ENCODE peak calls at places on chromosomes 12 and 14, in ten cellular contexts. One of them, this sample, is unnamed. For H3K27me3, the result is how much of the 10 kb centered on the place peaks cover.

GRCh38 chr12:42574879-42575278 is 14.7 kb downstream of the PRICKLE1 start:
- DNase-seq in left lung: no peak
- DNase-seq in H1: no peak
- DNase-seq in endodermal cell: no peak
- DNase-seq in fibroblast of lung: no peak
- DNase-seq in CD4-positive, alpha-beta T cell: no peak
- DNase-seq in BE2C: no peak
- DNase-seq in GM23248: no peak
- DNase-seq in GM12878: no peak
- DNase-seq in IMR-90: no peak
- DNase-seq in this sample: no peak

GRCh38 chr12:123529636-123530035 is 3.9 kb downstream of the RILPL1 start:
- DNase-seq in left lung: no peak
- DNase-seq in IMR-90: no peak
- DNase-seq in BE2C: no peak
- DNase-seq in GM12878: no peak
- DNase-seq in endodermal cell: no peak
- DNase-seq in H1: no peak
- DNase-seq in CD4-positive, alpha-beta T cell: no peak
- DNase-seq in fibroblast of lung: no peak
- DNase-seq in GM23248: peak
- DNase-seq in this sample: no peak

GRCh38 chr14:103512701-103513611 is 9.7 kb downstream of the CKB start:
- DNase-seq in GM23248: peak
- DNase-seq in IMR-90: peak
- DNase-seq in CD4-positive, alpha-beta T cell: no peak
- DNase-seq in H1: no peak
- DNase-seq in GM12878: no peak
- DNase-seq in endodermal cell: peak
- DNase-seq in left lung: peak
- DNase-seq in fibroblast of lung: peak
- DNase-seq in BE2C: peak
- DNase-seq in this sample: no peak

GRCh38 chr14:102924632-102925588 is 2.4 kb downstream of the AMN start:
- DNase-seq in left lung: peak
- DNase-seq in GM23248: no peak
- DNase-seq in IMR-90: no peak
- DNase-seq in CD4-positive, alpha-beta T cell: no peak
- DNase-seq in BE2C: peak
- DNase-seq in endodermal cell: no peak
- DNase-seq in fibroblast of lung: no peak
- DNase-seq in H1: no peak
- DNase-seq in GM12878: no peak
- DNase-seq in this sample: no peak

GRCh38 chr12:90321369-90321768 is 612.7 kb upstream of the ATP2B1 start:
- DNase-seq in H1: no peak
- DNase-seq in endodermal cell: no peak
- DNase-seq in IMR-90: no peak
- DNase-seq in CD4-positive, alpha-beta T cell: no peak
- DNase-seq in GM12878: no peak
- DNase-seq in BE2C: no peak
- DNase-seq in fibroblast of lung: no peak
- DNase-seq in GM23248: no peak
- DNase-seq in left lung: no peak
- DNase-seq in this sample: no peak

GRCh38 chr12:111467092-111467861 is 61.6 kb downstream of the SH2B3 start:
- DNase-seq in IMR-90: peak
- DNase-seq in endodermal cell: no peak
- DNase-seq in GM23248: peak
- DNase-seq in left lung: no peak
- DNase-seq in H1: no peak
- DNase-seq in GM12878: no peak
- DNase-seq in fibroblast of lung: peak
- DNase-seq in CD4-positive, alpha-beta T cell: no peak
- DNase-seq in BE2C: no peak
- DNase-seq in this sample: peak

GRCh38 chr14:103247169-103247606 is 86.8 kb upstream of the EIF5 start:
- DNase-seq in left lung: no peak
- DNase-seq in IMR-90: no peak
- DNase-seq in endodermal cell: no peak
- DNase-seq in fibroblast of lung: no peak
- DNase-seq in BE2C: no peak
- DNase-seq in H1: no peak
- DNase-seq in GM12878: no peak
- DNase-seq in GM23248: no peak
- DNase-seq in CD4-positive, alpha-beta T cell: no peak
- DNase-seq in this sample: no peak

GRCh38 chr12:23535441-23535840 is 414.0 kb downstream of the SOX5 start:
- DNase-seq in left lung: no peak
- DNase-seq in GM12878: no peak
- DNase-seq in endodermal cell: no peak
- DNase-seq in fibroblast of lung: no peak
- DNase-seq in GM23248: no peak
- DNase-seq in H1: no peak
- DNase-seq in CD4-positive, alpha-beta T cell: no peak
- DNase-seq in IMR-90: no peak
- DNase-seq in BE2C: no peak
- DNase-seq in this sample: no peak

GRCh38 chr12:102461501-102461900 is 18.9 kb downstream of the IGF1 start:
- DNase-seq in left lung: no peak
- DNase-seq in BE2C: no peak
- DNase-seq in GM12878: no peak
- DNase-seq in fibroblast of lung: no peak
- DNase-seq in endodermal cell: no peak
- DNase-seq in IMR-90: no peak
- DNase-seq in GM23248: no peak
- DNase-seq in CD4-positive, alpha-beta T cell: no peak
- DNase-seq in H1: no peak
- DNase-seq in this sample: no peak

GRCh38 chr12:30968211-30968610 is 41.7 kb downstream of the TSPAN11 start:
- DNase-seq in GM23248: no peak
- DNase-seq in left lung: no peak
- DNase-seq in fibroblast of lung: no peak
- DNase-seq in H1: no peak
- DNase-seq in endodermal cell: no peak
- DNase-seq in CD4-positive, alpha-beta T cell: no peak
- DNase-seq in BE2C: no peak
- DNase-seq in IMR-90: no peak
- DNase-seq in GM12878: no peak
- DNase-seq in this sample: no peak

GRCh38 chr12:89770391-89770790 is 61.8 kb upstream of the ATP2B1 start:
- DNase-seq in GM12878: no peak
- DNase-seq in left lung: no peak
- DNase-seq in H1: no peak
- DNase-seq in CD4-positive, alpha-beta T cell: no peak
- DNase-seq in GM23248: no peak
- DNase-seq in IMR-90: no peak
- DNase-seq in endodermal cell: no peak
- DNase-seq in fibroblast of lung: peak
- DNase-seq in BE2C: no peak
- DNase-seq in this sample: peak

GRCh38 chr14:68623828-68624227 is 169.0 kb downstream of the ZFP36L1 start:
- DNase-seq in IMR-90: no peak
- DNase-seq in BE2C: no peak
- DNase-seq in endodermal cell: no peak
- DNase-seq in H1: no peak
- DNase-seq in GM23248: no peak
- DNase-seq in fibroblast of lung: no peak
- DNase-seq in CD4-positive, alpha-beta T cell: no peak
- DNase-seq in GM12878: no peak
- DNase-seq in left lung: no peak
- DNase-seq in this sample: no peak

GRCh38 chr14:36509056-36509917 is 10.7 kb downstream of the NKX2-1 start:
- DNase-seq in GM23248: no peak
- DNase-seq in IMR-90: no peak
- DNase-seq in GM12878: no peak
- DNase-seq in left lung: no peak
- DNase-seq in fibroblast of lung: no peak
- DNase-seq in BE2C: no peak
- DNase-seq in endodermal cell: peak
- DNase-seq in H1: no peak
- DNase-seq in CD4-positive, alpha-beta T cell: no peak
- DNase-seq in this sample: no peak

GRCh38 chr14:55556929-55557623 is 22.9 kb upstream of the KTN1 start:
- DNase-seq in left lung: peak
- DNase-seq in BE2C: peak
- DNase-seq in endodermal cell: no peak
- DNase-seq in GM12878: no peak
- DNase-seq in IMR-90: peak
- DNase-seq in CD4-positive, alpha-beta T cell: no peak
- DNase-seq in H1: no peak
- DNase-seq in fibroblast of lung: peak
- DNase-seq in GM23248: peak
- DNase-seq in this sample: peak

GRCh38 chr12:132410296-132410625 is 79.7 kb upstream of the FBRSL1 start:
- DNase-seq in fibroblast of lung: no peak
- DNase-seq in GM12878: no peak
- DNase-seq in IMR-90: no peak
- DNase-seq in GM23248: no peak
- DNase-seq in left lung: no peak
- DNase-seq in CD4-positive, alpha-beta T cell: no peak
- DNase-seq in H1: no peak
- DNase-seq in endodermal cell: no peak
- DNase-seq in BE2C: no peak
- DNase-seq in this sample: no peak

GRCh38 chr12:132408626-132409494 is 79.5 kb upstream of the GALNT9 start:
- DNase-seq in CD4-positive, alpha-beta T cell: no peak
- DNase-seq in GM12878: no peak
- DNase-seq in left lung: peak
- DNase-seq in BE2C: no peak
- DNase-seq in fibroblast of lung: no peak
- DNase-seq in H1: no peak
- DNase-seq in endodermal cell: no peak
- DNase-seq in IMR-90: no peak
- DNase-seq in GM23248: no peak
- DNase-seq in this sample: no peak

GRCh38 chr12:132408001-132408400 is 78.6 kb upstream of the GALNT9 start:
- DNase-seq in GM12878: no peak
- DNase-seq in left lung: peak
- DNase-seq in CD4-positive, alpha-beta T cell: no peak
- DNase-seq in GM23248: no peak
- DNase-seq in fibroblast of lung: no peak
- DNase-seq in endodermal cell: no peak
- DNase-seq in H1: no peak
- DNase-seq in IMR-90: no peak
- DNase-seq in BE2C: no peak
- DNase-seq in this sample: no peak

GRCh38 chr12:132410849-132411248 is 79.1 kb upstream of the FBRSL1 start:
- DNase-seq in fibroblast of lung: no peak
- DNase-seq in IMR-90: no peak
- DNase-seq in endodermal cell: no peak
- DNase-seq in GM23248: no peak
- DNase-seq in BE2C: no peak
- DNase-seq in GM12878: no peak
- DNase-seq in left lung: no peak
- DNase-seq in H1: no peak
- DNase-seq in CD4-positive, alpha-beta T cell: no peak
- DNase-seq in this sample: no peak

DNA sequence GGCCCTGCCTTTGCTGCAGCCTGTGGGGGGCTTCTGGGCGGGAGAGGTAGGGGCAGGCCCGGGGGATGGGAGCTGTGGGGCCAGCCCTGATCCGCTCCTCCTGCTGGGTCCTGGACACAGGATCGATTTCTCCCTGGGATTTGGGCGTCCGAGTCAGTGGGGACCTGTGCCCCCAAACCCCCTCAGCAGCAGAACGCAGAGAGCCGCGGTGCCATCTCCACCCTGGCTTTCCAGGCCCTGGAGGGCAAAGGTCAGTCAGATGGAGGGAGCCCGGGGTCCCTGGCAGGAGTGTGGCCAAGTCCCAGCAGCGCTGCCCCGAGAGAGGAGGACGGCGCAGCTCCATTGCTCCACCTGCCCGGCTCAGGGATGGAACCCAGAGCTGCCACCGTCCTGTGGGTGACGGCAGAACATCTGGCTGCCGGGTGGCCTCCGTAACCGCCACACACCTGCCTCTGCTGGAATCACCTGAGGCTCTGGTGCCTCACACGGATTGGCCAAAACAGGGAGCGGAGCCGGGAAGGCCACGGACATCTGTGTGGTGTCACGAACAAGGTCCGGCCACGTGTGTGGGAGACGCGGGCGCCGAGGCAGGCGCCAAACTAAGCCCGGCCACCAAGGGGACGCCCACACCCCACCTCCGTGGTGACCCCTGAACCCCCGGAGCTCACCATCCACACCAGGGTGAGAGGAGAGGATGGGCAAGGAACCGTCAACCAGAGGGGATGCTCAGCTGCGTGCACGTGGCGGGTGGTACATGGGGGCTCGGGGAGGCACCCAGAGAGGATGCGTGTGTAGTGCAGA is 80.3 kb upstream of the FBRSL1 start:
- DNase-seq in left lung: no peak
- DNase-seq in fibroblast of lung: no peak
- DNase-seq in IMR-90: no peak
- DNase-seq in CD4-positive, alpha-beta T cell: no peak
- DNase-seq in endodermal cell: no peak
- DNase-seq in H1: no peak
- DNase-seq in GM12878: no peak
- DNase-seq in GM23248: no peak
- DNase-seq in BE2C: no peak
- DNase-seq in this sample: no peak
- H3K27me3 ChIP-seq in left lung: under half
- H3K27me3 ChIP-seq in fibroblast of lung: under half
- H3K27me3 ChIP-seq in IMR-90: under half
- H3K27me3 ChIP-seq in CD4-positive, alpha-beta T cell: under half
- H3K27me3 ChIP-seq in endodermal cell: under half
- H3K27me3 ChIP-seq in H1: under half
- H3K27me3 ChIP-seq in GM12878: under half
- H3K27me3 ChIP-seq in GM23248: under half
- H3K27me3 ChIP-seq in BE2C: half or more
- H3K27me3 ChIP-seq in this sample: under half

GRCh38 chr12:74906224-74906623 is 303.4 kb downstream of the KCNC2 start:
- DNase-seq in BE2C: no peak
- DNase-seq in fibroblast of lung: no peak
- DNase-seq in GM12878: no peak
- DNase-seq in left lung: no peak
- DNase-seq in endodermal cell: no peak
- DNase-seq in GM23248: peak
- DNase-seq in IMR-90: no peak
- DNase-seq in CD4-positive, alpha-beta T cell: no peak
- DNase-seq in H1: no peak
- DNase-seq in this sample: no peak
- H3K27me3 ChIP-seq in BE2C: under half
- H3K27me3 ChIP-seq in fibroblast of lung: under half
- H3K27me3 ChIP-seq in GM12878: under half
- H3K27me3 ChIP-seq in left lung: under half
- H3K27me3 ChIP-seq in endodermal cell: under half
- H3K27me3 ChIP-seq in GM23248: under half
- H3K27me3 ChIP-seq in IMR-90: under half
- H3K27me3 ChIP-seq in CD4-positive, alpha-beta T cell: under half
- H3K27me3 ChIP-seq in H1: under half
- H3K27me3 ChIP-seq in this sample: under half

GRCh38 chr14:74417611-74418010 is 8.4 kb downstream of the SYNDIG1L start:
- DNase-seq in CD4-positive, alpha-beta T cell: no peak
- DNase-seq in GM23248: no peak
- DNase-seq in GM12878: no peak
- DNase-seq in H1: no peak
- DNase-seq in fibroblast of lung: no peak
- DNase-seq in IMR-90: no peak
- DNase-seq in endodermal cell: no peak
- DNase-seq in BE2C: no peak
- DNase-seq in left lung: no peak
- DNase-seq in this sample: no peak
- H3K27me3 ChIP-seq in CD4-positive, alpha-beta T cell: under half
- H3K27me3 ChIP-seq in GM23248: half or more
- H3K27me3 ChIP-seq in GM12878: under half
- H3K27me3 ChIP-seq in H1: under half
- H3K27me3 ChIP-seq in fibroblast of lung: under half
- H3K27me3 ChIP-seq in IMR-90: half or more
- H3K27me3 ChIP-seq in endodermal cell: under half
- H3K27me3 ChIP-seq in BE2C: under half
- H3K27me3 ChIP-seq in left lung: under half
- H3K27me3 ChIP-seq in this sample: half or more

GRCh38 chr14:104799657-104800599 is 973 bp upstream of the ZBTB42 start:
- DNase-seq in left lung: peak
- DNase-seq in H1: peak
- DNase-seq in fibroblast of lung: peak
- DNase-seq in endodermal cell: peak
- DNase-seq in GM23248: peak
- DNase-seq in IMR-90: peak
- DNase-seq in GM12878: no peak
- DNase-seq in BE2C: peak
- DNase-seq in CD4-positive, alpha-beta T cell: peak
- DNase-seq in this sample: peak
- H3K27me3 ChIP-seq in left lung: under half
- H3K27me3 ChIP-seq in H1: half or more
- H3K27me3 ChIP-seq in fibroblast of lung: under half
- H3K27me3 ChIP-seq in endodermal cell: under half
- H3K27me3 ChIP-seq in GM23248: under half
- H3K27me3 ChIP-seq in IMR-90: under half
- H3K27me3 ChIP-seq in GM12878: under half
- H3K27me3 ChIP-seq in BE2C: under half
- H3K27me3 ChIP-seq in CD4-positive, alpha-beta T cell: under half
- H3K27me3 ChIP-seq in this sample: under half